ENCODE peak calls at places on chromosomes 16 and 17, in seven cellular contexts. E is RWPE1; U is cardiac fibroblast; I is uterus; N is CD8-positive, alpha-beta T cell; J is CD4-positive, alpha-beta T cell; O is GM12865. Y is an unnamed sample.

GRCh38 chr16:53515259-53515658 is 12.2 kb upstream of the AKTIP start:
- DNase-seq in O (no peak), I (peak; percentile 18), J (no peak), U (peak; percentile 95), N (no peak), E (no peak), Y (no peak)

GRCh38 chr16:88685156-88686061 is 898 bp downstream of the SNAI3 start:
- DNase-seq in N (peak; percentile 73), O (no peak), E (peak; percentile 64), I (no peak), J (peak; percentile 63), U (peak; percentile 68), Y (peak; percentile 71)

GRCh38 chr16:19879241-19879792 is 5.3 kb downstream of the GPRC5B start:
- DNase-seq in O (no peak), E (peak; percentile 26), I (no peak), U (no peak), N (no peak), J (no peak), Y (no peak)

GRCh38 chr16:87970206-87970605 is 19.0 kb downstream of the BANP start:
- DNase-seq in O (no peak), E (no peak), N (no peak), I (no peak), U (peak; percentile 61), J (no peak), Y (no peak)

GRCh38 chr16:30104492-30104891 is 8.5 kb upstream of the YPEL3 start:
- DNase-seq in U (no peak), J (no peak), N (no peak), I (no peak), O (no peak), E (peak; percentile 26), Y (no peak)

GRCh38 chr16:70364399-70364798 is 17.7 kb downstream of the DDX19A start:
- DNase-seq in N (no peak), E (no peak), I (no peak), J (no peak), U (no peak), O (peak; percentile 42), Y (no peak)

GRCh38 chr16:88698694-88699045 is 7.5 kb downstream of the RNF166 start:
- DNase-seq in E (no peak), J (no peak), I (no peak), U (no peak), O (peak; percentile 55), N (no peak), Y (no peak)

GRCh38 chr17:27158390-27158789 is 135.5 kb upstream of the WSB1 start:
- DNase-seq in O (no peak), E (no peak), U (no peak), N (no peak), I (no peak), J (no peak), Y (no peak)

GRCh38 chr17:40458001-40458791 is 14.9 kb downstream of the IGFBP4 start:
- DNase-seq in J (no peak), U (peak; percentile 77), E (no peak), I (peak; percentile 63), O (no peak), N (no peak), Y (no peak)

GRCh38 chr16:53913082-53913870 is 209.3 kb downstream of the FTO start:
- DNase-seq in J (no peak), O (no peak), I (peak; percentile 66), N (no peak), U (peak; percentile 97), E (peak; percentile 62), Y (no peak)

GRCh38 chr16:4365014-4365406 is 6.6 kb upstream of the VASN start:
- DNase-seq in U (no peak), N (no peak), E (no peak), O (peak; percentile 56), I (no peak), J (no peak), Y (no peak)

GRCh38 chr16:85870159-85870558 is 28.8 kb upstream of the IRF8 start:
- DNase-seq in U (no peak), I (no peak), E (no peak), J (no peak), O (no peak), N (no peak), Y (no peak)

DNA sequence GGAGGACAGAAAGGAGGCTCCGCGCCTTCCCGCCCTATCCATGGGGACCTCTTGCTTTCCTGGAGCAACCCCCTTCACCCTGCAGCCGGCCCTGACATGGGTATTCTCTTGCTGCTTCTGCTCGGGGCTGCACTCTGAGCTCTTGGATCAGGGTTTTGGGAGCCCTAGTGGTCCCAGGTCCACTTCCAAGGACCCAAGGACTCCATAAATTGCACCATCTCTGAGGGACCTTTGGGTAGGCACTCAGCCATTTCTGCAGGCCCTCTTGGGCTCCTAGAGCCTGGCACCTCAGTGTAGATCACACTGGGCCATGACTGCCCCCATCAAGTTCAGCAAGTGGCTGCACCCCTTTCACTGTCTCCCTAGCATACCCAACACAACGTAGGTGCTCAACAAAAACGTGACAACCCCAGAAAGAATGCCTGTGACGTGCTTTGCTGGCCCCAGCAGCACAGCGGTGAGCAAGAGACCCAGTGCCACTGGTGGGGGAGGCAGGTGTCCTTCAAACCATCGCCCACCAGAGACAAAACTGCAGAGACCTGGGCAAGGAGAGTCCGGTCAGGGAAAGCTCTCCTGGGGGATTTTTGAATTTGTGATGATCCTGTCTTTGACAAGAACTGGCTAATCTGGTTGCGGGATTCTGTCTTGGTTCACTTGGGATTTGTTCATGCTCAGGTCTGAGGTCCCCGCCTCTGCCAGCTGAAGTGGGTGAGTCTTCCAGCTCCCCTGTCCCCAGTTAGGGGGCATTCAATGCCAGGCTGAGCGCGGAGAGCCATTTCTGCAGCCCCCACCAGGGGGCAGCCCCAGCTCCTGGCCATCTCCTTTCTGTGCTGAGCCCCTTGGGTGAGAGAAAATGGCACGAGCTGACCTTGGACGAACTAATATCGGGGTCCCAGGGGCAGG is 2.5 kb upstream of the RAB11FIP4 start:
- DNase-seq in O (peak; percentile 33), U (no peak), I (no peak), N (peak; percentile 41), J (peak; percentile 43), E (peak; percentile 46), Y (peak; percentile 75)
- TF ChIP-seq CTCF in O (peak; percentile 67), U (peak; percentile 79), I (peak; percentile 39), N (peak; percentile 58), J (peak; percentile 65), E (peak; percentile 53), Y (peak; percentile 73)

GRCh38 chr17:54891176-54891821 is 9.4 kb upstream of the TOM1L1 start:
- DNase-seq in O (peak; percentile 11), E (peak; percentile 82), N (no peak), U (peak; percentile 83), J (no peak), I (no peak), Y (peak; percentile 21)
- TF ChIP-seq CTCF in O (no peak), E (peak; percentile 54), N (no peak), U (peak; percentile 27), J (no peak), I (peak; percentile 4), Y (peak; percentile 27)

DNA sequence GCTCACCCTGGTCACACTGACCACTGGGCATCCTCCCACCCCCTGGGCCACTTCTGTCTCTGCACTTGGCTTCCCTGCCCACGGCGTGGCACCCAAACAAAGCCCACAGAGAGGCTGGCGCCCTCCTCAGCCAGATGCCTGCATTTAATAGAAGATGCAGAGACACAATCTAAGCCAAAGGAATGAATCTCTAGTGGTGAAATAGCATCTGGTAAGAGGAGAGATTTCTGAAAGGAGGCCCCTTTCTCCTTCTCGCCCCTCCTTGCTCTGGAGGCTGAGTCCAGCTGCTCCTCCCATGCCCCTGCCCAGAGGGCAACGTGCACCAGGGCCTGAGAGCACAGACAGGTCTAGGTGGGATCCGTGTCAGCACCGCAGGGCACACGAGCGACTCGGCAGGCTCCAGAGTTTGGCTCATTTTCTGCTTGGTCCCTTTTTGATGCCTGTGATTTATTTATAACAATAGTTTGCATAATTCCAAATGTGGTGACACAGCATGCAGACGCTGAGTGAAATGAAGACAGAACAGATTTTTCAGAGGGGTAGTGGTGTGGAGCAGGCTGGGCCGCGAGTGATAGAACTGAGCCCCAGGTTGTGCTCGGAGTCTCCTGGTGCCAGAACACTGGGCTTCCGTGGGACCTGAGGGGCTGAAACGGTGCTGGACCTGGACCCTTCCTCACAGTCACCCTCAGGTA is 95.6 kb downstream of the METRNL start:
- DNase-seq in N (no peak), E (no peak), O (peak; percentile 54), I (no peak), U (no peak), J (no peak), Y (peak; percentile 68)
- TF ChIP-seq CTCF in N (no peak), E (no peak), O (no peak), I (no peak), U (no peak), J (no peak), Y (peak; percentile 20)

GRCh38 chr17:1643293-1643998 is 2.1 kb downstream of the SCARF1 start:
- DNase-seq in U (no peak), J (peak; percentile 65), N (peak; percentile 88), E (peak; percentile 70), O (peak; percentile 71), I (no peak), Y (peak; percentile 88)
- TF ChIP-seq CTCF in U (no peak), J (no peak), N (peak; percentile 29), E (peak; percentile 25), O (peak; percentile 28), I (peak; percentile 17), Y (no peak)

GRCh38 chr16:11101695-11102522 is 154.1 kb downstream of the SOCS1 start:
- DNase-seq in J (no peak), I (no peak), O (no peak), U (peak; percentile 64), N (no peak), E (no peak), Y (no peak)

GRCh38 chr16:11099672-11100195 is 155.4 kb downstream of the CLEC16A start:
- DNase-seq in E (no peak), U (no peak), I (no peak), J (no peak), N (no peak), O (peak; percentile 67), Y (no peak)

GRCh38 chr16:11098601-11099377 is 154.4 kb downstream of the CLEC16A start:
- DNase-seq in J (no peak), E (no peak), I (no peak), O (no peak), N (no peak), U (no peak), Y (no peak)

GRCh38 chr16:11101283-11101682 is 154.7 kb downstream of the SOCS1 start:
- DNase-seq in J (no peak), I (no peak), E (no peak), O (no peak), U (no peak), N (no peak), Y (no peak)

DNA sequence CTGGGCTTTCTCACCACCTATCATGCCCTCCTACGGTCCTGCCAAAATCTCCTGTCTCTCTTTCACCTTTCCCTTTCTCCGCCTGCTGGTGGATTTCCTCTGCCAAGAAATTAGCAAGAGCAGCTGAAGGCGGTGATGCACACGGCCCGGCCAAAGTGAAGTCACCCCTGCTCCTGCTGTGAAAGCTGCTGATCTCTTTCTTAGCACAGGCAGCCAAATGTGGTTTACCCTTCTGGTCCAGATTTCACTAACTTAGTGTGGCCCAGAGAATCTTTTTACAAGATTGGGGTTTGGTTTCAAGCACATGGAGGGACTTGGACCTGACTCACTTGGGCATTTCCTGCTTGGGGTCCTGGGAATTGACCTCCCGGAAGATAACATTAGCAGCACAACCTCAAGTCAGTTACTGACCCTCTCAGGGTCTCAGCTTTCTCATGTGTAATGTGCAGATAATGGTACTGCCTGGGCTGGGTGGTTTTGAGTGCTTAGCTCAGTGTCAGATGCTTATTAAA is 155.7 kb downstream of the SOCS1 start:
- DNase-seq in J (no peak), E (no peak), I (peak; percentile 91), N (no peak), U (peak; percentile 92), O (peak; percentile 88), Y (peak; percentile 73)
- TF ChIP-seq CTCF in J (no peak), E (no peak), I (peak; percentile 28), N (no peak), U (peak; percentile 56), O (peak; percentile 20), Y (no peak)

Y was measured in GM13977.